ENCODE peak calls at places on chromosome 15, in seven cellular contexts. One of them, this sample, is unnamed.

GRCh38 chr15:44569316-44569715 is 32.4 kb downstream of the EIF3J start:
- DNase-seq in HCT116: no peak
- DNase-seq in K562: no peak
- DNase-seq in GM12878: no peak
- DNase-seq in SK-N-SH: no peak
- DNase-seq in H1: no peak
- DNase-seq in T47D: no peak
- DNase-seq in this sample: no peak

GRCh38 chr15:64596701-64597468 is 136.5 kb downstream of the ZNF609 start:
- DNase-seq in H1: no peak
- DNase-seq in GM12878: no peak
- DNase-seq in HCT116: no peak
- DNase-seq in T47D: peak; percentile 24
- DNase-seq in SK-N-SH: no peak
- DNase-seq in K562: no peak
- DNase-seq in this sample: no peak

GRCh38 chr15:81843226-81843625 is 202.6 kb downstream of the MEX3B start:
- DNase-seq in K562: no peak
- DNase-seq in SK-N-SH: no peak
- DNase-seq in HCT116: no peak
- DNase-seq in T47D: no peak
- DNase-seq in H1: no peak
- DNase-seq in GM12878: peak; percentile 27
- DNase-seq in this sample: no peak

GRCh38 chr15:71042356-71042922 is 72.8 kb upstream of the THSD4 start:
- DNase-seq in GM12878: no peak
- DNase-seq in HCT116: no peak
- DNase-seq in SK-N-SH: no peak
- DNase-seq in K562: no peak
- DNase-seq in H1: no peak
- DNase-seq in T47D: no peak
- DNase-seq in this sample: no peak

GRCh38 chr15:32717290-32718081 is at the start of gene GREM1:
- DNase-seq in GM12878: no peak
- DNase-seq in HCT116: no peak
- DNase-seq in T47D: no peak
- DNase-seq in SK-N-SH: peak; percentile 67
- DNase-seq in H1: peak; percentile 81
- DNase-seq in K562: no peak
- DNase-seq in this sample: no peak

GRCh38 chr15:52085289-52085688 is 27.3 kb downstream of the BCL2L10 start:
- DNase-seq in K562: no peak
- DNase-seq in SK-N-SH: no peak
- DNase-seq in HCT116: no peak
- DNase-seq in GM12878: no peak
- DNase-seq in T47D: no peak
- DNase-seq in H1: no peak
- DNase-seq in this sample: no peak

GRCh38 chr15:99566157-99566900 is 545 bp downstream of the MEF2A start:
- DNase-seq in SK-N-SH: peak; percentile 76
- DNase-seq in T47D: no peak
- DNase-seq in H1: peak; percentile 67
- DNase-seq in K562: peak; percentile 63
- DNase-seq in GM12878: no peak
- DNase-seq in HCT116: no peak
- DNase-seq in this sample: no peak

GRCh38 chr15:98715401-98715800 is 67.1 kb downstream of the IGF1R start:
- DNase-seq in HCT116: no peak
- DNase-seq in T47D: no peak
- DNase-seq in SK-N-SH: no peak
- DNase-seq in K562: no peak
- DNase-seq in H1: no peak
- DNase-seq in GM12878: no peak
- DNase-seq in this sample: no peak

GRCh38 chr15:45993072-45993471 is 358.2 kb downstream of the SQOR start:
- DNase-seq in SK-N-SH: no peak
- DNase-seq in H1: no peak
- DNase-seq in HCT116: no peak
- DNase-seq in GM12878: no peak
- DNase-seq in K562: no peak
- DNase-seq in T47D: no peak
- DNase-seq in this sample: no peak

GRCh38 chr15:22981336-22981840 is 1.2 kb upstream of the CYFIP1 start:
- DNase-seq in HCT116: no peak
- DNase-seq in H1: no peak
- DNase-seq in SK-N-SH: no peak
- DNase-seq in T47D: no peak
- DNase-seq in K562: no peak
- DNase-seq in GM12878: no peak
- DNase-seq in this sample: no peak

GRCh38 chr15:36644156-36644896 is 64.9 kb downstream of the CDIN1 start:
- DNase-seq in T47D: no peak
- DNase-seq in K562: no peak
- DNase-seq in H1: no peak
- DNase-seq in SK-N-SH: no peak
- DNase-seq in GM12878: no peak
- DNase-seq in HCT116: no peak
- DNase-seq in this sample: no peak

GRCh38 chr15:80367094-80367493 is 37.1 kb upstream of the ARNT2 start:
- DNase-seq in HCT116: peak; percentile 45
- DNase-seq in H1: peak; percentile 69
- DNase-seq in SK-N-SH: peak; percentile 9
- DNase-seq in GM12878: no peak
- DNase-seq in K562: peak; percentile 40
- DNase-seq in T47D: peak; percentile 56
- DNase-seq in this sample: peak; percentile 3

GRCh38 chr15:50190723-50191122 is 8.7 kb downstream of the SLC27A2 start:
- DNase-seq in T47D: no peak
- DNase-seq in GM12878: no peak
- DNase-seq in HCT116: no peak
- DNase-seq in SK-N-SH: no peak
- DNase-seq in K562: no peak
- DNase-seq in H1: no peak
- DNase-seq in this sample: no peak

GRCh38 chr15:41683955-41684354 is 23.8 kb downstream of the MGA start:
- DNase-seq in H1: no peak
- DNase-seq in K562: no peak
- DNase-seq in T47D: no peak
- DNase-seq in HCT116: no peak
- DNase-seq in SK-N-SH: no peak
- DNase-seq in GM12878: no peak
- DNase-seq in this sample: peak; percentile 18

GRCh38 chr15:72306211-72306785 is 13.7 kb downstream of the CELF6 start:
- DNase-seq in T47D: peak; percentile 20
- DNase-seq in H1: peak; percentile 49
- DNase-seq in HCT116: no peak
- DNase-seq in SK-N-SH: peak; percentile 76
- DNase-seq in GM12878: no peak
- DNase-seq in K562: peak; percentile 45
- DNase-seq in this sample: no peak

GRCh38 chr15:41944313-41944940 is 27.9 kb downstream of the EHD4 start:
- DNase-seq in H1: no peak
- DNase-seq in GM12878: no peak
- DNase-seq in K562: no peak
- DNase-seq in HCT116: peak; percentile 37
- DNase-seq in SK-N-SH: no peak
- DNase-seq in T47D: peak; percentile 33
- DNase-seq in this sample: peak; percentile 70

GRCh38 chr15:98649621-98649995 is 1.3 kb downstream of the IGF1R start:
- DNase-seq in T47D: peak; percentile 39
- DNase-seq in SK-N-SH: peak; percentile 57
- DNase-seq in GM12878: no peak
- DNase-seq in HCT116: no peak
- DNase-seq in K562: peak; percentile 14
- DNase-seq in H1: no peak
- DNase-seq in this sample: no peak

GRCh38 chr15:81184188-81184587 is 12.5 kb upstream of the IL16 start:
- DNase-seq in K562: no peak
- DNase-seq in SK-N-SH: no peak
- DNase-seq in HCT116: no peak
- DNase-seq in H1: peak; percentile 22
- DNase-seq in T47D: no peak
- DNase-seq in GM12878: no peak
- DNase-seq in this sample: no peak

GRCh38 chr15:38695249-38696119 is 130.9 kb upstream of the RASGRP1 start:
- DNase-seq in SK-N-SH: peak; percentile 45
- DNase-seq in HCT116: no peak
- DNase-seq in T47D: no peak
- DNase-seq in GM12878: no peak
- DNase-seq in K562: no peak
- DNase-seq in H1: no peak
- DNase-seq in this sample: no peak

GRCh38 chr15:97072560-97072959 is 742.1 kb downstream of the NR2F2 start:
- DNase-seq in H1: no peak
- DNase-seq in HCT116: no peak
- DNase-seq in GM12878: no peak
- DNase-seq in T47D: no peak
- DNase-seq in SK-N-SH: no peak
- DNase-seq in K562: no peak
- DNase-seq in this sample: no peak

GRCh38 chr15:101437209-101437608 is 52.3 kb downstream of the PCSK6 start:
- DNase-seq in K562: no peak
- DNase-seq in GM12878: no peak
- DNase-seq in HCT116: no peak
- DNase-seq in H1: peak; percentile 39
- DNase-seq in T47D: no peak
- DNase-seq in SK-N-SH: no peak
- DNase-seq in this sample: no peak

GRCh38 chr15:51094606-51095569 is at the start of gene TNFAIP8L3:
- DNase-seq in GM12878: no peak
- DNase-seq in SK-N-SH: peak; percentile 84
- DNase-seq in K562: no peak
- DNase-seq in T47D: peak; percentile 29
- DNase-seq in H1: peak; percentile 57
- DNase-seq in HCT116: no peak
- DNase-seq in this sample: peak; percentile 7

GRCh38 chr15:91941871-91942270 is 88.4 kb downstream of the SLCO3A1 start:
- DNase-seq in K562: no peak
- DNase-seq in T47D: no peak
- DNase-seq in GM12878: no peak
- DNase-seq in H1: no peak
- DNase-seq in SK-N-SH: no peak
- DNase-seq in HCT116: no peak
- DNase-seq in this sample: no peak

GRCh38 chr15:57676578-57676977 is 29.9 kb upstream of the POLR2M start:
- DNase-seq in SK-N-SH: no peak
- DNase-seq in GM12878: no peak
- DNase-seq in K562: no peak
- DNase-seq in H1: no peak
- DNase-seq in HCT116: no peak
- DNase-seq in T47D: no peak
- DNase-seq in this sample: no peak

DNA sequence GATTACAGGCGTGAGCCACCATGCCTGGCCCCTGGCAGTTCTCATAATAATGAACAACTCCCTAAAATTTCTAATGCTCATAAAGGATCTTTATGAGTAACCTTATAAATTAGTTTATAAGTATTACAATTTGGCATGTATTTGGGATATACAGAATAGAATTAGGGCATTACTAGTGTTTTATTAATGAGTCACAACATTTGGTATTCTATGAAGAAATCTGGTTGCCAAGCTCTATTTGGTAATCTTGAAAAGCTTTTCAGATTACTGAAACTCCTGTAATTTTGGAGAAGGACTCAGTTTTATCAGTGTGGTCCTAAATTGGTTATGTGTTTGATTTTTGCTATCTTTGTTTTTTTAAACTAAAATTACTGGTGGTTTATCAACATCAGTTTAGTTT is 45.8 kb downstream of the TM6SF1 start:
- DNase-seq in GM12878: no peak
- DNase-seq in T47D: no peak
- DNase-seq in SK-N-SH: no peak
- DNase-seq in K562: no peak
- DNase-seq in HCT116: no peak
- DNase-seq in H1: no peak
- DNase-seq in this sample: no peak
- TF ChIP-seq JUND in GM12878: no peak
- TF ChIP-seq JUND in T47D: no peak
- TF ChIP-seq JUND in SK-N-SH: no peak
- TF ChIP-seq JUND in K562: no peak
- TF ChIP-seq JUND in HCT116: no peak
- TF ChIP-seq JUND in H1: no peak
- TF ChIP-seq JUND in this sample: no peak

GRCh38 chr15:60535265-60535664 is 56.3 kb upstream of the ICE2 start:
- DNase-seq in H1: no peak
- DNase-seq in K562: no peak
- DNase-seq in GM12878: no peak
- DNase-seq in T47D: no peak
- DNase-seq in SK-N-SH: no peak
- DNase-seq in HCT116: no peak
- DNase-seq in this sample: no peak
- TF ChIP-seq JUND in H1: no peak
- TF ChIP-seq JUND in K562: no peak
- TF ChIP-seq JUND in GM12878: no peak
- TF ChIP-seq JUND in T47D: no peak
- TF ChIP-seq JUND in SK-N-SH: no peak
- TF ChIP-seq JUND in HCT116: no peak
- TF ChIP-seq JUND in this sample: no peak

DNA sequence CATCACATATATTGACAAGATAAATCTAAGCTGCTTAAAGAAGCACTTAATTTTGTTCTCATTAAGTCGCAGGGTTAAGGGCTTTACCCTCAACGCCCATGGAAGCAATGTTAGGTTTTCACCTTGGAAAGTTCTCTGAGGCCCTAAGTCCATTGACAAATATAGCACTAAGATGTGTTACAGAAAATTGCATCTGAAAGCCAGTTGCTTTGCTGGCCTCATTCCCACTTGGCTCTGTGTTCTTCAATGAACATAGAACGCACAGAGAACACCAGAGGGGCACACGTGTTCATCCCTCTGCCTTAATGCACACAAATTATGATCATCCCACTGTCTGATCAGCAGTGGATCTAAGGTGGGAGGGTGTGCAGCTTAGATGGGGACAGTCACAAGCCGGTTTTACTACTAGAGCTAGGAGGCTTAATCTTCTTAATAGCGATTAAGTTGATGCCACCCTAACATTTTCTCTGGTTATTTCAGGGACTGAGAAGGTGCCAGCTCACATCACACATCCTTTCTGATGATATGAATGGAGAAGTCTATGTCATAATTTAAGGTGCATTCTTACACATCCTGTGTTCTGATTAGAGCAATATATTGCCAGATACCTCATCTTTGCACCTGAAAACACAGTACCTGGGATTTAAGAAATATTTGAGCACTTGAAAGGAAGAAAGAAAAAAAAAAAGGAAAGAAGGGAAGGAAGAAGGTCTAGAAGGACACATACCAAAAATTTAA is 224.4 kb upstream of the ICE2 start:
- DNase-seq in H1: no peak
- DNase-seq in HCT116: no peak
- DNase-seq in GM12878: no peak
- DNase-seq in T47D: no peak
- DNase-seq in SK-N-SH: no peak
- DNase-seq in K562: no peak
- DNase-seq in this sample: no peak
- TF ChIP-seq JUND in H1: no peak
- TF ChIP-seq JUND in HCT116: no peak
- TF ChIP-seq JUND in GM12878: no peak
- TF ChIP-seq JUND in T47D: no peak
- TF ChIP-seq JUND in SK-N-SH: no peak
- TF ChIP-seq JUND in K562: no peak
- TF ChIP-seq JUND in this sample: no peak

GRCh38 chr15:35580606-35581005 is 34.6 kb upstream of the DPH6 start:
- DNase-seq in T47D: no peak
- DNase-seq in SK-N-SH: no peak
- DNase-seq in H1: no peak
- DNase-seq in HCT116: no peak
- DNase-seq in K562: no peak
- DNase-seq in GM12878: no peak
- DNase-seq in this sample: no peak

GRCh38 chr15:35583863-35584528 is 38.0 kb upstream of the DPH6 start:
- DNase-seq in H1: no peak
- DNase-seq in K562: no peak
- DNase-seq in T47D: no peak
- DNase-seq in SK-N-SH: no peak
- DNase-seq in HCT116: no peak
- DNase-seq in GM12878: no peak
- DNase-seq in this sample: no peak
- TF ChIP-seq JUND in H1: no peak
- TF ChIP-seq JUND in K562: no peak
- TF ChIP-seq JUND in T47D: no peak
- TF ChIP-seq JUND in SK-N-SH: no peak
- TF ChIP-seq JUND in HCT116: no peak
- TF ChIP-seq JUND in GM12878: no peak
- TF ChIP-seq JUND in this sample: no peak

This sample was measured in HepG2.